ENCODE peak calls at places on chromosomes 1 and 21, in eight cellular contexts. H is body of pancreas, F is cardiac muscle cell, U is fibroblast of lung, V is left ventricle myocardium inferior, O is tibial artery, N is keratinocyte, L is stomach. M is an unnamed sample.
A peak's percentile ranks its signal among the peaks of the same experiment; 100 is the strongest.

GRCh38 chr1:166796620-166797236 is 42.5 kb upstream of the POGK start:
- DNase-seq in H (no peak), F (no peak), U (no peak), V (no peak), O (no peak), N (no peak), L (no peak), M (no peak)

GRCh38 chr1:41621256-41621655 is 136.8 kb upstream of the EDN2 start:
- DNase-seq in H (no peak), F (no peak), U (no peak), V (no peak), O (peak; percentile 31), N (no peak), L (no peak), M (no peak)

GRCh38 chr1:201648911-201649775 is 110.2 kb downstream of the NAV1 start:
- DNase-seq in H (peak; percentile 19), F (peak; percentile 40), U (peak; percentile 58), V (peak; percentile 36), O (peak; percentile 70), N (no peak), L (peak; percentile 31), M (peak; percentile 60)

GRCh38 chr1:8055973-8056372 is 29.9 kb upstream of the ERRFI1 start:
- DNase-seq in H (no peak), F (no peak), U (peak; percentile 87), V (no peak), O (no peak), N (no peak), L (no peak), M (no peak)

GRCh38 chr1:97247196-97247595 is 525.6 kb downstream of the PTBP2 start:
- DNase-seq in H (no peak), F (no peak), U (peak; percentile 73), V (no peak), O (no peak), N (no peak), L (no peak), M (no peak)

GRCh38 chr1:119286587-119287181 is 81.9 kb upstream of the HAO2 start:
- DNase-seq in H (no peak), F (peak; percentile 73), U (peak; percentile 28), V (no peak), O (no peak), N (no peak), L (no peak), M (no peak)

GRCh38 chr1:113895961-113896360 is 8.6 kb upstream of the BCL2L15 start:
- DNase-seq in H (no peak), F (no peak), U (no peak), V (no peak), O (no peak), N (no peak), L (no peak), M (no peak)

GRCh38 chr1:156591432-156592157 is at the start of gene NAXE:
- DNase-seq in H (peak; percentile 72), F (peak; percentile 90), U (peak; percentile 39), V (peak; percentile 74), O (peak; percentile 82), N (no peak), L (peak; percentile 80), M (peak; percentile 81)

GRCh38 chr1:232978091-232978634 is 27.8 kb downstream of the NTPCR start:
- DNase-seq in H (no peak), F (no peak), U (peak; percentile 19), V (no peak), O (no peak), N (no peak), L (no peak), M (no peak)

GRCh38 chr1:91842563-91842962 is 43.4 kb downstream of the TGFBR3 start:
- DNase-seq in H (no peak), F (no peak), U (no peak), V (no peak), O (no peak), N (no peak), L (no peak), M (no peak)

GRCh38 chr1:170133663-170134062 is 12.1 kb upstream of the NTMT2 start:
- DNase-seq in H (no peak), F (no peak), U (no peak), V (no peak), O (no peak), N (no peak), L (no peak), M (no peak)

GRCh38 chr1:245771521-245772281 is 616.9 kb downstream of the KIF26B start:
- DNase-seq in H (no peak), F (peak; percentile 82), U (peak; percentile 95), V (no peak), O (no peak), N (no peak), L (no peak), M (no peak)

GRCh38 chr1:31708324-31708723 is 4.5 kb upstream of the COL16A1 start:
- DNase-seq in H (no peak), F (no peak), U (no peak), V (no peak), O (no peak), N (no peak), L (no peak), M (no peak)

GRCh38 chr1:245880754-245881403 is 626.2 kb downstream of the SMYD3 start:
- DNase-seq in H (no peak), F (no peak), U (peak; percentile 73), V (no peak), O (no peak), N (no peak), L (no peak), M (no peak)

DNA sequence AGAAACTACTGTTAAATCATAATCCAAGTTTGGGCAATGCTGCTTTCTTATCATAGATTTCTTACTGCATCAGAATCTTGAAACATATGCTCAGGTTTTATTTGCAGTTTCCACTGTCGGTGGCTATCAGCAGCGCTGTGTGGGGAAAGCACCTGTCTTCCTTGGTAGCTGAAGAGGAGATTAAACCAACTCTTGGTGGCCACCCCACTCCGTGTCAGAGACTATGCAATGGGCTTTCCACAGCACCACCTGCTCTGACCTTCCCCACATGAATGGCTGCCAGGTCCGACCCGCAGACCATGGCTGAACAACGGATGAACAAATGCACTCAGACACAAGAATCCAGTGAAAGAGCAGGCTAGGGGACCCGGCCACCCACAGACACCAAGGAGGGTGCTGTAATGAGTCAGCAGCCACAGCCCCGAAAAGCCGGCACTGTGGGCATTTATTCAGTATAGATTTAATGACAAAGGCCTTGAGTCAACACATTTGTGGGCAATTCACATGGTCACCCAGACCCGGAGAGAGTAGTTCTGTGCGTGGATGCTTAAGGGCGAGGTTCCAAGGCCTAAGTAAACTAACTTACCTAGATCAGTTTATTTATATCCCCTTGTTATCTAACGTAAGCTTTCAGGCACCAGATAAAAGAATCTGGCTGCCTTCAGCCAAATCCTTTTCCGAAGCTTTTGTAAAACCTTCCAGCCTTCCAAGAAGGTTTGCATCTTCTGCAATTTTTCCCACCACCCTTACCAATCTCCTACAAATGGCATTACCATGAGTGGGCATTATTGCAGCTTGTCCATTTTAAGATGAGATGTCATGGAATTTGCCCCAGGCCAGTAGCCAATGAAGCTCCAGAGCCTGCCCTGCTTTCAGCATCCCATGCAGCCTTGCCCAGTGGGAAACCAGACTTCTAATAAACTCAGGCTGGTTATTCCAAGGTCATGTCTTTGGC is 82.7 kb downstream of the HLCS start:
- DNase-seq in H (no peak), F (no peak), U (no peak), V (no peak), O (no peak), N (no peak), L (no peak), M (no peak)
- H3K4me1 ChIP-seq in H (no peaks in the 10 kb centered on the region), F (no peaks in the 10 kb centered on the region), U (no peaks in the 10 kb centered on the region), V (peaks cover 3% of the 10 kb centered on the region), O (no peaks in the 10 kb centered on the region), N (no peaks in the 10 kb centered on the region), L (no peaks in the 10 kb centered on the region), M (no peaks in the 10 kb centered on the region)

GRCh38 chr1:228061411-228062084 is 21.0 kb upstream of the ARF1 start:
- DNase-seq in H (no peak), F (no peak), U (no peak), V (no peak), O (peak; percentile 52), N (no peak), L (peak; percentile 14), M (peak; percentile 26)

GRCh38 chr1:228059536-228060457 is 22.7 kb upstream of the ARF1 start:
- DNase-seq in H (peak; percentile 100), F (peak; percentile 46), U (peak; percentile 15), V (no peak), O (peak; percentile 60), N (peak; percentile 76), L (peak; percentile 100), M (peak; percentile 98)

GRCh38 chr1:228060458-228061190 is 21.9 kb upstream of the ARF1 start:
- DNase-seq in H (peak; percentile 43), F (no peak), U (no peak), V (no peak), O (peak; percentile 60), N (no peak), L (peak; percentile 47), M (peak; percentile 64)

GRCh38 chr1:228058172-228058980 is 24.1 kb upstream of the ARF1 start:
- DNase-seq in H (no peak), F (no peak), U (no peak), V (no peak), O (peak; percentile 31), N (no peak), L (peak; percentile 22), M (no peak)

DNA sequence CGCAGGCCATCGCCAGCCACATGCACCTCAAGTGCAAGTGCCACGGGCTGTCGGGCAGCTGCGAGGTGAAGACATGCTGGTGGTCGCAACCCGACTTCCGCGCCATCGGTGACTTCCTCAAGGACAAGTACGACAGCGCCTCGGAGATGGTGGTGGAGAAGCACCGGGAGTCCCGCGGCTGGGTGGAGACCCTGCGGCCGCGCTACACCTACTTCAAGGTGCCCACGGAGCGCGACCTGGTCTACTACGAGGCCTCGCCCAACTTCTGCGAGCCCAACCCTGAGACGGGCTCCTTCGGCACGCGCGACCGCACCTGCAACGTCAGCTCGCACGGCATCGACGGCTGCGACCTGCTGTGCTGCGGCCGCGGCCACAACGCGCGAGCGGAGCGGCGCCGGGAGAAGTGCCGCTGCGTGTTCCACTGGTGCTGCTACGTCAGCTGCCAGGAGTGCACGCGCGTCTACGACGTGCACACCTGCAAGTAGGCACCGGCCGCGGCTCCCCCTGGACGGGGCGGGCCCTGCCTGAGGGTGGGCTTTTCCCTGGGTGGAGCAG is 23.4 kb upstream of the ARF1 start:
- DNase-seq in H (no peak), F (no peak), U (no peak), V (no peak), O (peak; percentile 57), N (no peak), L (no peak), M (no peak)
- H3K4me3 ChIP-seq in H (no peak overlapping the region), F (no peak overlapping the region), U (no peak overlapping the region), V (peak overlapping the region; percentile 10), O (no peak overlapping the region), N (no peak overlapping the region), L (peak overlapping the region; percentile 36), M (no peak overlapping the region)

DNA sequence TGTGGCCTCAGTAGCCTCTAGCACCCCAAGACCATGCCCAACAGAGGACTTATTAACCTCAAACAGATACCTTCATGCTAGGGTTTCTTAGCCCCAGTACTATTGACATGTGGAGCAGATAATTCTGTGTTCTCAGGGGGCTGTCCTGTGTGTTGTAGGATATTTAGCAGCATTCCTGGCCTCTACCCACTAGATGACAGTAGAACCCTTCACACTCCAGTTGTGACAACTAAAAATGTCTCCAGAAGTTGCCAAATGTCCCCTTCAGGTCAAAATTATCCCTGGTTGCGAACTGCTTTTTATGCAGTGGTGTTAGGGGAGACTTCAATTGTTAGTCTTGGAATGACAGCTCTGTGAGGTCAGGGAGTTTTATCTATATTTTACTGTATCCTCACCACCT is 8.1 kb downstream of the KAZN start:
- DNase-seq in H (no peak), F (peak; percentile 32), U (no peak), V (no peak), O (no peak), N (no peak), L (no peak), M (no peak)
- TF ChIP-seq CTCF in H (no peak), F (peak; percentile 12), U (no peak), V (no peak), O (no peak), N (peak; percentile 59), L (no peak), M (no peak)

GRCh38 chr21:27326293-27326692 is 359.4 kb upstream of the ADAMTS5 start:
- DNase-seq in H (no peak), F (no peak), U (no peak), V (no peak), O (no peak), N (no peak), L (no peak), M (no peak)
- H3K4me1 ChIP-seq in H (peaks cover 10% of the 10 kb centered on the region), F (no peaks in the 10 kb centered on the region), U (no peaks in the 10 kb centered on the region), V (no peaks in the 10 kb centered on the region), O (peaks cover 12% of the 10 kb centered on the region), N (no peaks in the 10 kb centered on the region), L (no peaks in the 10 kb centered on the region), M (no peaks in the 10 kb centered on the region)